ENCODE peak calls at places on chromosomes 6 and 20, in five cellular contexts. O is lung, N is tibial nerve, Y is sigmoid colon, I is ascending aorta. Q is an unnamed sample. For H3K9me3, the result is how much of the 10 kb centered on the place peaks cover.

GRCh38 chr6:18324708-18325047 is 60.3 kb upstream of the DEK start:
- DNase-seq in O (no peak), N (no peak), Y (no peak), I (no peak), Q (no peak)

GRCh38 chr6:136077834-136078576 is 172.1 kb downstream of the MTFR2 start:
- DNase-seq in O (no peak), N (no peak), Y (no peak), I (no peak), Q (no peak)

GRCh38 chr6:134299236-134299635 is 18.7 kb downstream of the SGK1 start:
- DNase-seq in O (no peak), N (no peak), Y (no peak), I (no peak), Q (no peak)

GRCh38 chr6:120198033-120198432 is 848.5 kb upstream of the MAN1A1 start:
- DNase-seq in O (no peak), N (no peak), Y (no peak), I (no peak), Q (no peak)

GRCh38 chr6:30002871-30003270 is 58.2 kb upstream of the POLR1H start:
- DNase-seq in O (peak), N (no peak), Y (no peak), I (no peak), Q (no peak)

GRCh38 chr6:19410477-19410876 is 426.7 kb upstream of the ID4 start:
- DNase-seq in O (no peak), N (no peak), Y (no peak), I (no peak), Q (no peak)

GRCh38 chr6:112683106-112683505 is 336.0 kb downstream of the RFPL4B start:
- DNase-seq in O (no peak), N (no peak), Y (no peak), I (no peak), Q (no peak)

GRCh38 chr6:98486052-98486451 is 348.3 kb upstream of the POU3F2 start:
- DNase-seq in O (no peak), N (no peak), Y (no peak), I (no peak), Q (no peak)

DNA sequence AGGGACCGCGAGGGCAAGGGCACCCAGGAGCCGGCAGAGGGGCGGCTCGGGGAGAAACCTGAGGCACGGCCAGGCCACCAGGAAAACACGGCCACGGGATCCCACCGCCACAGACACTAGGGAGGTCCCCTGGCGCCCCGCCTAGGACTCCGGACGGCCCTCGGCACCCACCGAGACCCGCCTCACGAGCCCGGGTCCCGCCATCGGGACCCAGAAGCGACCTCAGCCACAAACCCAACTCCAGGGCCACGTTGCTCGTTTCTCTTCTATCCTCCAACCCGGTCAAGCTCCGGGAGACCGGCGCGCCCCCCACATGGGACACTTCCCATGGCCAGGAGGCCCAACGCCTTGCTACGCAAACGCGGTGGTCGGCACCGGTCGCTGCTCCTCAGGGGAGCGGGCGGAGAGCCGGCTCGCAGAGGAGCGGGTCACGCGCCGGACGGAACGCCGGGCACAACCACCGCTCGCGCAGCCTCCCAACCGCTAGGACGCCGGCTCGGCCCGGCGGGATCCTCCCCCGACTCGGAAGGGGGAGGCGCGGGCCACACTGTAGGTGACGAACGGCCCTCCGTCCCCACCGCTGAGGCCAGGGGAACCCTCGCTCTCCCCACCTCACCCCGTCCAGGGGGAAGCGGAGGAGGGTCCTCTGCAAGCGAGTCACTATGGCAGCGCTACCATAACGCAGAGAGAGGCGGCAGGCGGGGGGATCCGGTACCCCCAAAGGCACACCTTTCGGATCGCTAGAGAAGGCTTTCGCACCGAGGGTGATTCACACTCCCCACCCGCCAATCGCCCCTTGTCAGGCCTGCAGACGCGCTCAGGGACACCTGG is 1514.1 kb upstream of the DEFB115 start:
- DNase-seq in O (no peak), N (no peak), Y (no peak), I (no peak), Q (no peak)
- H3K9me3 ChIP-seq in O (under half), N (under half), Y (under half), I (under half), Q (under half)

DNA sequence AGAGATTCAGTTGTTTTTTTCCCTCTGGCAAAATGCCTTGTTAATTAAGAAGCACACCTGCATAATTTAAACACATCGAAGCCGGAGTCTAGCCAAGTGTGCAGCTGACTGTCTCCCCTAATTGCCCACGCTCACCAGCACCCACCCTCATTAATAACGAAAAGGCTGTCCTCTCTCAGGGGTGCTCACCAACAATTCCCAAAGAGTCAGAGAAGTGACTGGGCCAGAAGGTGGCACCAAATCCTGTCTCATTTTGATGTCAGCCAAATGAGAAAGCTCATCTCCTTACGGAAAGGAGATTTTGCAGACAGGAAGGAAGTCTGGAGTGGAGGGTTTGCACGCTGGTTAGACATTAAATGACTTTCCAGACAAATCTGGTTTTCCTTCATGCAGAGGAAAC is 60.7 kb upstream of the MC3R start:
- DNase-seq in O (no peak), N (no peak), Y (no peak), I (no peak), Q (no peak)
- H3K9me3 ChIP-seq in O (under half), N (under half), Y (under half), I (under half), Q (under half)

GRCh38 chr6:33740794-33741193 is 5.9 kb downstream of the IP6K3 start:
- DNase-seq in O (no peak), N (no peak), Y (no peak), I (no peak), Q (no peak)
- H3K9me3 ChIP-seq in O (under half), N (under half), Y (under half), I (under half), Q (under half)

GRCh38 chr20:41598719-41599118 is 19.5 kb downstream of the CHD6 start:
- DNase-seq in O (no peak), N (no peak), Y (no peak), I (no peak), Q (no peak)
- H3K9me3 ChIP-seq in O (under half), N (under half), Y (under half), I (under half), Q (under half)

DNA sequence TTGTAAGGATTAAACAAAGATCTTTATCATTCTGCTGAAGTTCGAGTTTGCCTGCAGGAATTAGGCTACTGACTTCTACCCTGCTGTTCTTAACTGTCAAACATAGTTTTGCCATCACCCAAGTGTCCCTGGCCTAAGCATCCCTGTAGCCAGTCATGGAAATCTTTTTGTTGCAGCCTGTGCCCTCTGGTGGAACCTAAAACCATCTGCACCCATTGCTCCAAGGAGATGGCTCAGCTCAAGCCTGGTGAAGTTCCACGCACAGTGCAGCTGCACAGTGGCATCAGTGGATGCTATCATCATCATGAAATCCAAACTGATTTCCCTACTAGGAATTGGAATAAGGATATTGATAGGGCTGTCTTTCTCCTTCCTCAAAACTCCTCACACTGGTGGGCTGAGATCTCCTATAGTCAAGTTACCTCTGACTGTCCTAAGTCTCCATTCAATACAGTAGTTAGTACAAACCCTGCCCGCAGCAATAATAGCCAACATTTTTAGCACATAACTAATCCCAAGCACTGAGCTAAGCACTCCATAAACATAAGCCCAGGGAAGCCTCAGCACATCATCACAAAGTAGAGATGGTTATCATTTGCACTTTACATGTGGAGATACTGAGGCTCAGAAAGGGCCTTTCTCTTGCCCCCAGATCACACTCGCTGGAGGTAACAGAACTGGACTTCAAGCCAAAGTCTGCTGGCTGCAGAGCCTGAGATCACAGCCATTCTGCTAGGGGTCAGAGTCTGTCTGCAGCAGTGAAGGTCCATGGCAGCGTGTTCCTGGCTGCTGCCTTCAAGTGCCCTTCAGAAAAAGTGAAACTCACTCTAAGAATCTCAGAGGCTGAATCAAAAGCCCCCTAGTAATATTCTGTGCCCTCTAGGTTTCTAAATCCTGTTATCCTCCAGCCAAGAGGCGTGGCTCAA is 77.2 kb upstream of the MC3R start:
- DNase-seq in O (no peak), N (no peak), Y (no peak), I (no peak), Q (no peak)
- H3K9me3 ChIP-seq in O (under half), N (under half), Y (under half), I (under half), Q (under half)

DNA sequence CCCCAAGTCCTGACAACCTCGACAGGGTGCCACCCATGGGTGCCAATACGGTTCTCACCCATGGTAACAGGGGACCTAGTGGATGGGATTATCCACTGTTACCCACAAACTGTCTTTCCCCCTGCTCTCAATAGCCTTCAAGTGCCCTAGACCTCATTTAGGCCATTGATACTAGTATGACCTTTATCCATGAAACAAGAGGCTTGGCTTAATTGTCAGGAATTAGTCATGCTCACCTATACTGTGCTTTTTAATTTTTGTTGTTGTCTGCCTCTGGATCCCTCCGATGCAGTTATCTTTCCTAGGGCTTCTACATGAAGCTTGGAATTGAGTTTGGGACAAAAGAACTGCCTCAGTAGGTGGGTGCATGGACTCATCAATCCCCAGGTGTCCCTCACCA is 11.8 kb upstream of the IL22RA2 start:
- DNase-seq in O (no peak), N (no peak), Y (no peak), I (no peak), Q (no peak)
- H3K9me3 ChIP-seq in O (under half), N (under half), Y (under half), I (under half), Q (under half)

DNA sequence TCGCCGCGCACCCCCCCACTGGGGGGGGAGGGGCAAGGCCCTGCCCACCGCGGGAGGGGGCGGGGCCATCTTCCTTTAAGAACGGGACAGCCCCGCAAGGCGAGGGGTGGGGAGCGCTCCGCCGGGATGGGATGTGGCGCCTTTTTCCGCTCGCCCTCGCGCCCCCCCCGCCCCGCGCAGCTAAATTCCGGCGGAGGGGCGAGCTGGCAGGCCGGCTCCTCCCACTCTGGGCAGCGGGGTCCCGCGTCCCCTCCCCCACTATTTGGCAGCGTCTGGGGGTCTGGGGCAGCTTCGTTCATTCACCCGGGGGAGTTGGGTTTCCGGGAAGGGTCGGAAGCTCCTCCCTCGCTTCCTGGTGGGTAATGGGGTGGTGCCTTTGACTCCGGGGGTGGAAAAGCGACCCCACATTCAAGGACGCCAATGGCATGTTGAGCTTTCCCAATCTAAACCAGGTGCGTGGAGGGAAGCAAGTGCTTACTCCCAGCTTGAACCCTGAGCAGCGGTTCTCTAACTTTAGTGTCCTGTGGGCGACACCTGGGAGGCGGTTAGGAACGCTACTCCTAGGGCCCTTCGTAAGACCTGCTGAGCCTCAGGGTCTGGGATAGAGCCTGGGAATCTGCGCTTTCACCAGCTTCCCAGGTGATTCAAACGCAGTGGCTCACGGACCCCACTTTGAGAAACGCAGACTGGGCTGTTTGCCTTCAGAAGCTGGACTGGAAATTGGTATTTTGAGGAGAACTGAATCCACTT is 927 bp downstream of the ASXL1 start:
- DNase-seq in O (peak), N (peak), Y (peak), I (no peak), Q (peak)
- H3K9me3 ChIP-seq in O (under half), N (under half), Y (under half), I (under half), Q (under half)

GRCh38 chr20:42703744-42704143 is 486.0 kb downstream of the PTPRT start:
- DNase-seq in O (no peak), N (no peak), Y (no peak), I (no peak), Q (no peak)

GRCh38 chr20:42700423-42700822 is 489.3 kb downstream of the PTPRT start:
- DNase-seq in O (no peak), N (no peak), Y (no peak), I (no peak), Q (no peak)

GRCh38 chr20:42701948-42702347 is 487.8 kb downstream of the PTPRT start:
- DNase-seq in O (no peak), N (no peak), Y (no peak), I (no peak), Q (no peak)

DNA sequence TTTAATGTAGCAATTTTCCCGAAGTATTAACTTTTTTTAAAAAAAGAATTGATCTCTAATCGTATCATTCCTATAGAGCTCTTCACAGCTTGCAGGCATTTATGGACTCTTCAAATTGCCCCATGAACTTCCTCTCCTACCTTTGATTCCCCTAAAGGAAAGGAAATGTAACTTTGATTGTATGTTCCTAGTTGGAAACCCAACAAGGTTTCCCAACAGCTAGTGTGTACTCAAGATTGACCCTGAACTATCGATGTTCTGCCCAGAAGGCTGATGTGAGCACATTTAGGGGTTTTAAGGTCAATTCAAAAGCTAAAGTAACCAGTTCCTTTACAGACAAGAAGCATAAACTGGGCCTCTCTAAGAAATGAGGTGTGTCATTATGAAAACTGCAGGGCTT is 491.7 kb downstream of the PTPRT start:
- DNase-seq in O (no peak), N (no peak), Y (no peak), I (no peak), Q (no peak)
- H3K9me3 ChIP-seq in O (under half), N (under half), Y (under half), I (under half), Q (under half)

GRCh38 chr20:34210271-34210670 is 31.0 kb upstream of the ASIP start:
- DNase-seq in O (no peak), N (no peak), Y (no peak), I (no peak), Q (no peak)

GRCh38 chr20:34213213-34213612 is 28.0 kb upstream of the ASIP start:
- DNase-seq in O (no peak), N (no peak), Y (no peak), I (no peak), Q (no peak)

GRCh38 chr20:34211591-34211990 is 29.6 kb upstream of the ASIP start:
- DNase-seq in O (no peak), N (no peak), Y (no peak), I (no peak), Q (no peak)

GRCh38 chr20:34209111-34209510 is 32.1 kb upstream of the ASIP start:
- DNase-seq in O (no peak), N (no peak), Y (no peak), I (no peak), Q (no peak)
- H3K9me3 ChIP-seq in O (under half), N (under half), Y (under half), I (under half), Q (under half)